ENCODE peak calls at places on chromosome 16, in seven cellular contexts. N is Caco-2, B is ascending aorta, O is GM13976, W is kidney epithelial cell, T is mucosa of descending colon, Z is upper lobe of left lung. E is an unnamed sample.

GRCh38 chr16:84606081-84606875 is 11.6 kb downstream of the COTL1 start:
- DNase-seq in N (no peak), B (peak), O (no peak), W (no peak), T (no peak), Z (no peak), E (no peak)

GRCh38 chr16:76780556-76780955 is 410.4 kb upstream of the MON1B start:
- DNase-seq in N (no peak), B (no peak), O (no peak), W (no peak), T (no peak), Z (no peak), E (no peak)

GRCh38 chr16:57571098-57571497 is 28.7 kb downstream of the ADGRG5 start:
- DNase-seq in N (no peak), B (no peak), O (no peak), W (no peak), T (no peak), Z (no peak), E (no peak)

GRCh38 chr16:57049678-57050077 is 42.7 kb upstream of the CPNE2 start:
- DNase-seq in N (no peak), B (no peak), O (peak), W (no peak), T (no peak), Z (no peak), E (peak)

GRCh38 chr16:85056211-85056748 is 28.7 kb downstream of the KIAA0513 start:
- DNase-seq in N (no peak), B (no peak), O (no peak), W (no peak), T (no peak), Z (no peak), E (no peak)

GRCh38 chr16:31472559-31473203 is 729 bp downstream of the TGFB1I1 start:
- DNase-seq in N (peak), B (peak), O (peak), W (no peak), T (peak), Z (peak), E (peak)

GRCh38 chr16:70470927-70471341 is 16.5 kb downstream of the FCSK start:
- DNase-seq in N (peak), B (no peak), O (no peak), W (no peak), T (peak), Z (peak), E (no peak)

GRCh38 chr16:64094170-64094960 is 1027.5 kb downstream of the CDH11 start:
- DNase-seq in N (no peak), B (no peak), O (no peak), W (no peak), T (no peak), Z (no peak), E (no peak)

GRCh38 chr16:12462690-12463646 is 340.7 kb downstream of the CPPED1 start:
- DNase-seq in N (no peak), B (no peak), O (no peak), W (peak), T (no peak), Z (no peak), E (no peak)

GRCh38 chr16:57826706-57827625 is 24.7 kb upstream of the KIFC3 start:
- DNase-seq in N (peak), B (no peak), O (no peak), W (no peak), T (no peak), Z (no peak), E (no peak)

DNA sequence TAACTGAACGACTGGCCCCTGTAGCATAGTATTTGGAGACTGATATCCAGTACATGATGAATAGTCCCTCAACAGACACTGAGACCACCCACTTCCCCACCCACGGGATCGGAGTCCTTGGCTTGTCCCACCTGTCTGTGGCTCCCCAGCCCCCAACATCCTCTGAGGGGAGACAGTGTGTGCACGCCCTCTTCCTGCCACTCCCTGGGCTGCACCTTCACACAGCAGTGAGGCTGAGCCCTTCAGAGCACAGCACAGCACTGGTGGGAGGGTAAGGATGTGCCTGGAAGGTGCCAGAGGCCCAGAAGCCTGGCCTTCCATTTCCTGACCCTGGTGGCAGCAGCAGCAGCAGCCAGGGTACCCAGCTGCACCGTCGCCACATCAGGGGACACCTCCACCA is 11.0 kb downstream of the DNASE1 start:
- DNase-seq in N (no peak), B (no peak), O (no peak), W (no peak), T (peak), Z (no peak), E (no peak)
- TF ChIP-seq CTCF in N (no peak), B (no peak), O (peak), W (no peak), T (no peak), Z (no peak), E (peak)

DNA sequence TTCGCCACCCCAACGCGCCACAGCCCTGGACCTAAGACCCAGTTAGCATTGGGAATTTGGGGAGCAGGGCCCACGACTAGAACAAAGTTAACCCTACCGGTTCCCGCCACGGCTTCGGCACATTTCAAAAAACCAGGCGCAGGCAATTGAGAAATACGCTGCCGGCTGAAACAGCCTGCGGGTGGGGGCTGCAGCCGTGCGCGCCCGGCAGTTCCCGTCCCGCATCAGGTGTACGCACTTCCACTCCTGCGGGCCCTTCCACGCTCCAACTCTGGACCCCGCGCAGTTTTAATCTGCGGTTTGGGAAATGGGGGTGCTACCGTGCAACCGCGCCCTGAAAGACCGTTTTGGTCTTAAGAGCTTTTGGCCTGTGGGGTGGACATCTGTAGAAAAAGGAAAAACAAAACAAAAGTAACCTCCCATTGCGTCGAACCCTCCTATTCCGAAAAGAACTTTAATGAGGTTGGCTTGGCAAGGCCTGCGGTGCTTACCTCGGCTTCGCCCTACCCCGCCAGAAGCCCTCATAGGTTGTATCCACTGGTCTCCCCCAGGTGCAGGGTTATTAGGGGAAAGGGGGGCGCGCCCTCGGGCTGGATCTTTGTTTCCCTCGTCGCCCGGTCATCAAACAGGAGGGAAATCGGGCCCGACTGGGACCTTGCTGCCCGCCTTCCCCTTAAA is 7.1 kb downstream of the IRX5 start:
- DNase-seq in N (no peak), B (no peak), O (no peak), W (no peak), T (no peak), Z (no peak), E (no peak)
- TF ChIP-seq CTCF in N (no peak), B (no peak), O (no peak), W (no peak), T (no peak), Z (peak), E (no peak)

DNA sequence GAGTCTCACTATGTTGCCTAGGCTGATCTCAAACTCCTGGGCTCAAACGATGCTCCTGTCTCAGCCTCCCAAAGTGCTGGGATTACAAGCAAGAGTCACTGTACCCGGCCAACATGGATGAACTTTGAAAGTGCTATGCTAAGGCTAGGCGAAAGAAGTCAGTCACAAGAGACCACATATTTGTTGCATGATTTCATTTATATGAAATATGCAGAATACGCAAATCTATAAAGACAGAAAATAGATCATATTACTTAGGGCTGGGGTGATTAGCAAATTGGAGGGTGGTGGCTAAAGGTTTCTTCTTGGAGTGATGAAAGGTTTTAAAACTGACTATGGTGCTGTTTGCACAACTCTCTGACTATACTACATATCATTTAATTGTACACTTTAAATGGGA is 1.3 kb upstream of the FLYWCH1 start:
- DNase-seq in N (no peak), B (no peak), O (no peak), W (no peak), T (no peak), Z (no peak), E (no peak)
- TF ChIP-seq CTCF in N (no peak), B (no peak), O (no peak), W (no peak), T (no peak), Z (no peak), E (no peak)

GRCh38 chr16:73058221-73058615 is 10.3 kb upstream of the ZFHX3 start:
- DNase-seq in N (peak), B (peak), O (peak), W (no peak), T (peak), Z (no peak), E (peak)

GRCh38 chr16:73056911-73057310 is 9.0 kb upstream of the ZFHX3 start:
- DNase-seq in N (no peak), B (no peak), O (no peak), W (no peak), T (no peak), Z (no peak), E (no peak)

GRCh38 chr16:73058616-73059409 is 10.9 kb upstream of the ZFHX3 start:
- DNase-seq in N (no peak), B (no peak), O (peak), W (no peak), T (peak), Z (no peak), E (peak)

GRCh38 chr16:73056383-73056782 is 8.5 kb upstream of the ZFHX3 start:
- DNase-seq in N (no peak), B (no peak), O (no peak), W (no peak), T (no peak), Z (no peak), E (no peak)

GRCh38 chr16:73057369-73058210 is 9.7 kb upstream of the ZFHX3 start:
- DNase-seq in N (no peak), B (no peak), O (peak), W (no peak), T (peak), Z (no peak), E (peak)
- TF ChIP-seq CTCF in N (peak), B (no peak), O (peak), W (peak), T (no peak), Z (no peak), E (peak)

GRCh38 chr16:88837806-88838205 is 18.9 kb downstream of the GALNS start:
- DNase-seq in N (no peak), B (no peak), O (no peak), W (no peak), T (no peak), Z (no peak), E (no peak)

GRCh38 chr16:88838566-88838965 is 18.2 kb downstream of the GALNS start:
- DNase-seq in N (no peak), B (no peak), O (no peak), W (no peak), T (no peak), Z (no peak), E (no peak)

GRCh38 chr16:88840589-88841215 is 16.0 kb downstream of the GALNS start:
- DNase-seq in N (no peak), B (no peak), O (no peak), W (no peak), T (no peak), Z (no peak), E (no peak)

GRCh38 chr16:88839745-88840588 is 16.8 kb downstream of the GALNS start:
- DNase-seq in N (no peak), B (no peak), O (no peak), W (no peak), T (no peak), Z (no peak), E (no peak)

GRCh38 chr16:88839026-88839529 is 17.7 kb downstream of the GALNS start:
- DNase-seq in N (no peak), B (no peak), O (no peak), W (no peak), T (no peak), Z (no peak), E (no peak)
- TF ChIP-seq CTCF in N (peak), B (no peak), O (no peak), W (peak), T (no peak), Z (no peak), E (peak)

GRCh38 chr16:48881272-48881671 is 271.3 kb upstream of the N4BP1 start:
- DNase-seq in N (no peak), B (no peak), O (no peak), W (no peak), T (no peak), Z (no peak), E (no peak)

GRCh38 chr16:48887646-48888045 is 277.7 kb upstream of the N4BP1 start:
- DNase-seq in N (no peak), B (no peak), O (no peak), W (no peak), T (no peak), Z (no peak), E (no peak)

DNA sequence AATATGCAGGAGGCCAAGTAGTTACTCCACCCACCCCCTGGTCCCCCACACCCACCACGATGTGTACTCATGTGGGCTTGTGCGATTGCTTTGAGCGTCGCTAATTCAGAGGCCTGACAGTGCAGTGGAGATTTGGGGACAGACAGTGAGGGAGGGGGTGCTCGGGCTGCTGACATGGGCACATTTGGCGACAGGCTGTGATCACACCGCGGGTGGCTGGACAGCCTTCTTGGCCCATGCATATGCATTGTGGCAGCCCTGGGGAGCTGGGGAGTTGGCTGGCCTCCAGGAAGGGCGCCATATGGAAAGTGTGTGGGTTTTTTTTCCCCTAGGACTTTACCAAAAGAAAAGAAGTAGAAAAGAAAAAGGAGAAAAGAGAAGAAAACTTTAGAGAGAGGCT is 275.5 kb upstream of the N4BP1 start:
- DNase-seq in N (no peak), B (no peak), O (no peak), W (no peak), T (no peak), Z (no peak), E (no peak)
- TF ChIP-seq CTCF in N (no peak), B (no peak), O (no peak), W (no peak), T (no peak), Z (no peak), E (no peak)

GRCh38 chr16:4936181-4936990 is 562 bp downstream of the PPL start:
- DNase-seq in N (peak), B (no peak), O (peak), W (no peak), T (peak), Z (peak), E (peak)
- TF ChIP-seq CTCF in N (peak), B (no peak), O (no peak), W (peak), T (peak), Z (peak), E (peak)

DNA sequence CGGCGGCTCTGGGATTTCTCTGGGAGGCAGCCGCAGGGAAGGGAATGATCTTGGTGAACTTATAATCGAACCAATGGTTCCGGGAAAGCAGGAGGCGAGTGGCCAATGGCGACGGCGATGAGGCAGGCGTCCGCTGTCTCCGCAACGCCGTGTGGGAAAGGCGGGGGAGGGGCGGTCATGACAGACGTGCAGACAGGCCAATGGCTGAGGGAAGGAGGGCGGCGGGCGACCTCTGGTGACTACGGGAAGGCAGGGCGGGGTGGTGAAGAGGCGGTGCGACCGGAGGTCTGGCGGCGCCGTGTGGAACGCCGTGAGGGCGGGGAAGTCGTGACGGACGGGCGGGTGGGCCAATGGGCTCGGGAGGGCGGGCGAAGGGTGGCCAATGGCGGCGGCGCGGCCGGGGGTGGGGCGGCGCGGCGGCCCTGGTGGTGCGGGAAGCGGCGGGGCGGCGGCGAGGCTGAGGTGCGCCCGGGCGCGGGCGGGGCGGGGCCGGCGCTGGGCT is at the start of gene RAB40C:
- DNase-seq in N (peak), B (peak), O (peak), W (peak), T (peak), Z (peak), E (peak)
- TF ChIP-seq CTCF in N (no peak), B (no peak), O (no peak), W (no peak), T (peak), Z (no peak), E (peak)

DNA sequence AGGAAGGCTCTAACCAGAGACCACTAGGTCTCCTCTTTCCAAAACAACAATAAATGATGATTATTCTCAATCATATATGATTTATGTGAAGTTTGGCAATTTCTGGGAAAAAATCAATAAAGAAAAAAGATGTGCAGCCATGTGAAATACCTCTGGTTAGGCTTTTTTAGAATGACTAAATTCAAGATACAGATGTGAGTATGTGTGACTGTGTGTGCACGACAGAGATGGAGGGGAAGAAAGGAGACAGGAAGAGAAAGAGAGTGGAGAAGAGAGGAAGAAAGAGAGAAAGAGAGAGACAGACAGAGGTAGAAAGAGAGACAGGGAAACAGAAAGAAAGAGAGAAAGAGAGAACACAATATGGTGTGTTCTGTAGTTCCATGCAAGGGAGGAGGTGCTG is 558.6 kb upstream of the CDH5 start:
- DNase-seq in N (no peak), B (no peak), O (no peak), W (no peak), T (no peak), Z (no peak), E (no peak)
- TF ChIP-seq CTCF in N (no peak), B (no peak), O (no peak), W (no peak), T (no peak), Z (no peak), E (no peak)

DNA sequence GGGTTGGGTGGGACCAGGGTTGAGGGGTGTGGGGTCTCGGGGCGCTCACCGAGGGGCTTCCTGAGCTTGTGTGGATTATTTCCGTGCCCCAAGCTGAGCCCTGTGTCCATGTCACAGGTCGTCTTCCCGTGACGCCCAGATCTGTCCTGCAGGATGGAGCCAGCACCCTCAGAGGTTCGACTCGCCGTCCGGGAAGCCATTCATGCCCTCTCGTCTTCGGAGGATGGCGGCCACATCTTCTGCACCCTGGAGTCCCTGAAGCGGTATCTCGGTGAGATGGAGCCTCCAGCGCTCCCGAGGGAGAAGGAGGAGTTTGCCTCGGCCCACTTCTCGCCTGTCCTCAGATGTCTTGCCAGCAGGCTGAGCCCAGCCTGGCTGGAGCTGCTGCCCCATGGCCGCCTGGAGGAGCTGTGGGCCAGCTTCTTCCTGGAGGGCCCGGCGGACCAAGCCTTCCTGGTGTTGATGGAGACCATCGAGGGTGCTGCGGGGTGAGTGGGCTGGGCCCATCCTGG is 1.0 kb downstream of the TELO2 start:
- DNase-seq in N (no peak), B (peak), O (no peak), W (no peak), T (no peak), Z (peak), E (no peak)
- TF ChIP-seq CTCF in N (no peak), B (peak), O (no peak), W (peak), T (no peak), Z (peak), E (peak)

E was measured in GM13977.